ENCODE peak calls at places on chromosomes 11 and 22, in seven cellular contexts. Y, A, M, I, D, U and B are unnamed samples.

GRCh38 chr11:118051611-118052461 is 25.0 kb upstream of the TMPRSS4 start:
- DNase-seq in M (no peak), A (peak; percentile 34), D (no peak), U (no peak), I (no peak), Y (no peak), B (no peak)

GRCh38 chr22:43199541-43199940 is 12.6 kb upstream of the TTLL12 start:
- DNase-seq in Y (no peak), D (no peak), M (no peak), A (no peak), U (no peak), I (no peak), B (no peak)

GRCh38 chr11:82796970-82797594 is 63.4 kb upstream of the FAM181B start:
- DNase-seq in A (peak; percentile 12), M (no peak), I (no peak), U (no peak), D (no peak), Y (no peak), B (no peak)

GRCh38 chr11:62534779-62535545 is 11.6 kb downstream of the AHNAK start:
- DNase-seq in M (no peak), U (no peak), A (no peak), D (no peak), Y (no peak), I (no peak), B (no peak)

GRCh38 chr11:12066799-12067508 is 43.4 kb upstream of the MICAL2 start:
- DNase-seq in D (no peak), I (peak; percentile 56), U (no peak), M (no peak), A (peak; percentile 67), Y (no peak), B (no peak)

GRCh38 chr11:34351687-34352469 is 5.9 kb downstream of the ABTB2 start:
- DNase-seq in Y (no peak), D (no peak), M (no peak), U (no peak), A (no peak), I (no peak), B (no peak)

GRCh38 chr11:110525883-110526282 is 96.1 kb downstream of the FDX1 start:
- DNase-seq in U (no peak), M (no peak), Y (no peak), I (peak; percentile 70), A (no peak), D (no peak), B (peak; percentile 34)

GRCh38 chr11:14537134-14537599 is 17.0 kb upstream of the PSMA1 start:
- DNase-seq in D (peak; percentile 65), Y (peak; percentile 42), U (no peak), A (peak; percentile 32), I (no peak), M (no peak), B (peak; percentile 65)

GRCh38 chr11:75262436-75262835 is 21.9 kb downstream of the TPBGL start:
- DNase-seq in U (no peak), D (no peak), M (no peak), A (peak; percentile 7), I (no peak), Y (no peak), B (no peak)

GRCh38 chr11:134819026-134819425 is 407.0 kb upstream of the B3GAT1 start:
- DNase-seq in U (no peak), Y (no peak), D (no peak), A (no peak), M (no peak), I (no peak), B (no peak)

GRCh38 chr22:32544953-32545558 is 70.4 kb downstream of the FBXO7 start:
- DNase-seq in I (no peak), A (no peak), M (no peak), U (peak; percentile 35), D (no peak), Y (no peak), B (no peak)

GRCh38 chr11:6703247-6704063 is 20.3 kb upstream of the MRPL17 start:
- DNase-seq in A (peak; percentile 19), D (peak; percentile 71), M (no peak), U (no peak), I (peak; percentile 35), Y (peak; percentile 62), B (peak; percentile 52)

GRCh38 chr22:45831394-45831793 is 145.6 kb downstream of the WNT7B start:
- DNase-seq in Y (no peak), D (no peak), I (no peak), M (no peak), U (no peak), A (no peak), B (no peak)

GRCh38 chr11:38315151-38315550 is 1717.1 kb upstream of the RAG2 start:
- DNase-seq in I (no peak), Y (no peak), A (no peak), D (no peak), M (no peak), U (no peak), B (no peak)

GRCh38 chr11:57980201-57980600 is 43.5 kb upstream of the OR9Q1 start:
- DNase-seq in Y (no peak), U (no peak), A (no peak), M (no peak), D (no peak), I (no peak), B (no peak)

GRCh38 chr11:130227373-130227772 is 67.8 kb downstream of the ST14 start:
- DNase-seq in U (no peak), Y (no peak), M (no peak), I (no peak), D (no peak), A (no peak), B (no peak)

GRCh38 chr11:92101845-92102244 is 122.8 kb upstream of the FAT3 start:
- DNase-seq in Y (no peak), A (no peak), U (no peak), M (no peak), D (no peak), I (no peak), B (no peak)

GRCh38 chr11:42770444-42771065 is 541.2 kb upstream of the API5 start:
- DNase-seq in I (no peak), Y (peak; percentile 24), U (no peak), M (no peak), A (peak; percentile 7), D (no peak), B (peak; percentile 54)

GRCh38 chr11:832529-833113 is at the start of gene CD151:
- DNase-seq in D (no peak), M (no peak), I (no peak), Y (peak; percentile 66), U (peak; percentile 89), A (peak; percentile 76), B (peak; percentile 76)

GRCh38 chr11:2214527-2215229 is 43.1 kb upstream of the TH start:
- DNase-seq in M (peak; percentile 48), Y (no peak), D (no peak), U (peak; percentile 51), A (no peak), I (no peak), B (peak; percentile 12)

GRCh38 chr11:103959279-103959930 is 77.0 kb upstream of the DDI1 start:
- DNase-seq in U (no peak), M (no peak), I (no peak), D (no peak), A (no peak), Y (no peak), B (no peak)

GRCh38 chr11:26229270-26229669 is 102.7 kb upstream of the ANO3 start:
- DNase-seq in I (no peak), D (no peak), U (no peak), A (no peak), M (no peak), Y (no peak), B (no peak)

GRCh38 chr22:40024201-40025061 is 29.7 kb downstream of the FAM83F start:
- DNase-seq in U (peak; percentile 90), Y (peak; percentile 70), D (peak; percentile 75), I (peak; percentile 29), M (peak; percentile 80), A (peak; percentile 82), B (peak; percentile 84)

GRCh38 chr11:117458275-117459120 is 130.8 kb downstream of the CEP164 start:
- DNase-seq in U (peak; percentile 68), Y (no peak), A (no peak), M (peak; percentile 23), I (no peak), D (no peak), B (no peak)

GRCh38 chr11:66133216-66133775 is 63.2 kb downstream of the PACS1 start:
- DNase-seq in I (no peak), M (no peak), A (no peak), Y (no peak), D (no peak), U (no peak), B (no peak)

GRCh38 chr11:33733978-33734377 is 2.2 kb downstream of the CD59 start:
- DNase-seq in Y (no peak), A (no peak), I (no peak), U (no peak), D (no peak), M (no peak), B (no peak)

GRCh38 chr11:122727101-122727929 is 71.8 kb downstream of the UBASH3B start:
- DNase-seq in I (no peak), D (no peak), U (no peak), Y (no peak), A (peak; percentile 26), M (no peak), B (no peak)
- TF ChIP-seq POLR2A in I (no peak), D (no peak), U (no peak), Y (no peak), A (peak; percentile 17), M (no peak), B (no peak)

GRCh38 chr11:59172345-59173079 is 580 bp downstream of the DTX4 start:
- DNase-seq in A (peak; percentile 52), I (peak; percentile 35), Y (peak; percentile 29), D (no peak), M (peak; percentile 69), U (peak; percentile 88), B (peak; percentile 38)
- H3K9me3 ChIP-seq in A (no peaks in the 10 kb centered on the region), I (no peaks in the 10 kb centered on the region), Y (no peaks in the 10 kb centered on the region), D (no peaks in the 10 kb centered on the region), M (no peaks in the 10 kb centered on the region), U (no peaks in the 10 kb centered on the region), B (no peaks in the 10 kb centered on the region)

GRCh38 chr22:20546541-20546950 is 39.1 kb downstream of the MED15 start:
- DNase-seq in D (no peak), M (no peak), A (no peak), U (no peak), I (peak; percentile 1), Y (no peak), B (no peak)
- TF ChIP-seq POLR2A in D (no peak), M (no peak), A (no peak), U (no peak), I (no peak), Y (no peak), B (no peak)

GRCh38 chr22:47591709-47592108 is 829.3 kb downstream of the TBC1D22A start:
- DNase-seq in D (no peak), I (no peak), Y (no peak), M (no peak), A (no peak), U (no peak), B (no peak)

GRCh38 chr22:47593911-47594311 is 831.5 kb downstream of the TBC1D22A start:
- DNase-seq in A (no peak), Y (no peak), I (no peak), D (no peak), M (no peak), U (no peak), B (no peak)

GRCh38 chr22:47591016-47591415 is 828.6 kb downstream of the TBC1D22A start:
- DNase-seq in Y (no peak), M (no peak), U (no peak), I (no peak), D (no peak), A (no peak), B (no peak)

GRCh38 chr22:47593291-47593690 is 830.8 kb downstream of the TBC1D22A start:
- DNase-seq in U (no peak), M (no peak), I (no peak), D (no peak), A (no peak), Y (no peak), B (no peak)

GRCh38 chr22:47592791-47593190 is 830.3 kb downstream of the TBC1D22A start:
- DNase-seq in Y (no peak), M (no peak), I (no peak), A (no peak), U (no peak), D (no peak), B (no peak)
- H3K9me3 ChIP-seq in Y (no peaks in the 10 kb centered on the region), M (no peaks in the 10 kb centered on the region), I (no peaks in the 10 kb centered on the region), A (no peaks in the 10 kb centered on the region), U (no peaks in the 10 kb centered on the region), D (no peaks in the 10 kb centered on the region), B (no peaks in the 10 kb centered on the region)